ENCODE peak calls at places on chromosomes 4 and X, in six cellular contexts. One of them, this sample, is unnamed.

GRCh38 chr4:23875317-23875716 is 14.5 kb downstream of the PPARGC1A start:
- DNase-seq in mammary epithelial cell: no peak
- DNase-seq in GM23248: no peak
- DNase-seq in PC-3: no peak
- DNase-seq in PC-9: no peak
- DNase-seq in endothelial cell of umbilical vein: no peak
- DNase-seq in this sample: no peak

GRCh38 chr4:149409186-149410056 is 406.2 kb downstream of the IQCM start:
- DNase-seq in endothelial cell of umbilical vein: no peak
- DNase-seq in GM23248: peak; percentile 92
- DNase-seq in PC-3: peak; percentile 89
- DNase-seq in PC-9: peak; percentile 63
- DNase-seq in mammary epithelial cell: peak; percentile 80
- DNase-seq in this sample: no peak

GRCh38 chr4:139595989-139596679 is 40.1 kb upstream of the SETD7 start:
- DNase-seq in mammary epithelial cell: peak; percentile 46
- DNase-seq in PC-3: peak; percentile 85
- DNase-seq in endothelial cell of umbilical vein: no peak
- DNase-seq in GM23248: peak; percentile 78
- DNase-seq in PC-9: peak; percentile 55
- DNase-seq in this sample: no peak

GRCh38 chrX:153733651-153734240 is 9.1 kb downstream of the ABCD1 start:
- DNase-seq in GM23248: no peak
- DNase-seq in PC-9: no peak
- DNase-seq in mammary epithelial cell: no peak
- DNase-seq in PC-3: no peak
- DNase-seq in endothelial cell of umbilical vein: no peak
- DNase-seq in this sample: no peak

GRCh38 chr4:109728385-109728784 is 1.5 kb downstream of the PLA2G12A start:
- DNase-seq in mammary epithelial cell: no peak
- DNase-seq in endothelial cell of umbilical vein: no peak
- DNase-seq in GM23248: no peak
- DNase-seq in PC-9: no peak
- DNase-seq in PC-3: peak; percentile 49
- DNase-seq in this sample: no peak

GRCh38 chrX:292900-293897 is 12.0 kb downstream of the PLCXD1 start:
- DNase-seq in PC-9: no peak
- DNase-seq in GM23248: no peak
- DNase-seq in PC-3: no peak
- DNase-seq in endothelial cell of umbilical vein: no peak
- DNase-seq in mammary epithelial cell: no peak
- DNase-seq in this sample: no peak

GRCh38 chr4:98508825-98509539 is 149.4 kb downstream of the TSPAN5 start:
- DNase-seq in GM23248: peak; percentile 65
- DNase-seq in mammary epithelial cell: no peak
- DNase-seq in PC-9: no peak
- DNase-seq in endothelial cell of umbilical vein: no peak
- DNase-seq in PC-3: no peak
- DNase-seq in this sample: no peak

GRCh38 chrX:152231106-152231505 is 92.7 kb upstream of the MAGEA10 start:
- DNase-seq in PC-9: no peak
- DNase-seq in endothelial cell of umbilical vein: no peak
- DNase-seq in GM23248: no peak
- DNase-seq in PC-3: no peak
- DNase-seq in mammary epithelial cell: no peak
- DNase-seq in this sample: no peak

GRCh38 chr4:87853891-87854290 is 21.1 kb downstream of the MEPE start:
- DNase-seq in PC-3: no peak
- DNase-seq in PC-9: no peak
- DNase-seq in GM23248: no peak
- DNase-seq in endothelial cell of umbilical vein: no peak
- DNase-seq in mammary epithelial cell: no peak
- DNase-seq in this sample: no peak

GRCh38 chr4:8410641-8411271 is 29.8 kb downstream of the ACOX3 start:
- DNase-seq in PC-9: peak; percentile 81
- DNase-seq in mammary epithelial cell: peak; percentile 33
- DNase-seq in endothelial cell of umbilical vein: peak; percentile 94
- DNase-seq in GM23248: peak; percentile 66
- DNase-seq in PC-3: peak; percentile 88
- DNase-seq in this sample: peak; percentile 89

GRCh38 chr4:152778656-152779512 is 646 bp downstream of the TIGD4 start:
- DNase-seq in endothelial cell of umbilical vein: peak; percentile 34
- DNase-seq in GM23248: peak; percentile 55
- DNase-seq in PC-9: no peak
- DNase-seq in PC-3: peak; percentile 6
- DNase-seq in mammary epithelial cell: peak; percentile 30
- DNase-seq in this sample: peak; percentile 65

GRCh38 chr4:4818440-4819212 is 40.8 kb upstream of the MSX1 start:
- DNase-seq in GM23248: peak; percentile 27
- DNase-seq in mammary epithelial cell: no peak
- DNase-seq in endothelial cell of umbilical vein: no peak
- DNase-seq in PC-9: no peak
- DNase-seq in PC-3: no peak
- DNase-seq in this sample: peak; percentile 29

GRCh38 chr4:39044947-39045734 is 12.9 kb upstream of the TMEM156 start:
- DNase-seq in endothelial cell of umbilical vein: peak; percentile 43
- DNase-seq in GM23248: peak; percentile 70
- DNase-seq in PC-9: no peak
- DNase-seq in PC-3: no peak
- DNase-seq in mammary epithelial cell: peak; percentile 18
- DNase-seq in this sample: peak; percentile 57

GRCh38 chrX:9416562-9417319 is 48.1 kb upstream of the TBL1X start:
- DNase-seq in PC-3: peak; percentile 54
- DNase-seq in GM23248: peak; percentile 61
- DNase-seq in mammary epithelial cell: no peak
- DNase-seq in endothelial cell of umbilical vein: no peak
- DNase-seq in PC-9: peak; percentile 3
- DNase-seq in this sample: no peak

GRCh38 chr4:105569014-105569850 is 16.8 kb downstream of the ARHGEF38 start:
- DNase-seq in endothelial cell of umbilical vein: peak; percentile 22
- DNase-seq in mammary epithelial cell: peak; percentile 23
- DNase-seq in GM23248: no peak
- DNase-seq in PC-9: no peak
- DNase-seq in PC-3: peak; percentile 77
- DNase-seq in this sample: no peak

GRCh38 chrX:26783512-26784225 is 567.7 kb downstream of the MAGEB5 start:
- DNase-seq in GM23248: peak; percentile 48
- DNase-seq in PC-3: peak; percentile 25
- DNase-seq in mammary epithelial cell: peak; percentile 5
- DNase-seq in PC-9: peak; percentile 1
- DNase-seq in endothelial cell of umbilical vein: peak; percentile 87
- DNase-seq in this sample: peak; percentile 77

GRCh38 chrX:105273326-105273725 is 52.8 kb upstream of the TEX13A start:
- DNase-seq in PC-9: peak; percentile 54
- DNase-seq in GM23248: no peak
- DNase-seq in endothelial cell of umbilical vein: no peak
- DNase-seq in PC-3: peak; percentile 65
- DNase-seq in mammary epithelial cell: no peak
- DNase-seq in this sample: peak; percentile 1

GRCh38 chr4:127370495-127371069 is 262.2 kb upstream of the INTU start:
- DNase-seq in endothelial cell of umbilical vein: no peak
- DNase-seq in GM23248: no peak
- DNase-seq in PC-3: no peak
- DNase-seq in PC-9: no peak
- DNase-seq in mammary epithelial cell: no peak
- DNase-seq in this sample: no peak

GRCh38 chr4:47278631-47279030 is 184.9 kb downstream of the COMMD8 start:
- DNase-seq in endothelial cell of umbilical vein: no peak
- DNase-seq in GM23248: no peak
- DNase-seq in PC-9: no peak
- DNase-seq in mammary epithelial cell: no peak
- DNase-seq in PC-3: no peak
- DNase-seq in this sample: no peak

GRCh38 chr4:164648151-164648848 is 105.6 kb upstream of the SMIM31 start:
- DNase-seq in PC-9: no peak
- DNase-seq in endothelial cell of umbilical vein: no peak
- DNase-seq in GM23248: peak; percentile 61
- DNase-seq in mammary epithelial cell: peak; percentile 89
- DNase-seq in PC-3: peak; percentile 91
- DNase-seq in this sample: no peak

GRCh38 chr4:36165256-36166005 is 78.9 kb downstream of the ARAP2 start:
- DNase-seq in PC-9: no peak
- DNase-seq in mammary epithelial cell: no peak
- DNase-seq in endothelial cell of umbilical vein: no peak
- DNase-seq in PC-3: no peak
- DNase-seq in GM23248: no peak
- DNase-seq in this sample: no peak

GRCh38 chrX:70087857-70088256 is 25.6 kb downstream of the OTUD6A start:
- DNase-seq in PC-9: no peak
- DNase-seq in mammary epithelial cell: no peak
- DNase-seq in GM23248: peak; percentile 50
- DNase-seq in endothelial cell of umbilical vein: peak; percentile 75
- DNase-seq in PC-3: peak; percentile 59
- DNase-seq in this sample: no peak

GRCh38 chr4:80069108-80069836 is 3.8 kb downstream of the ANTXR2 start:
- DNase-seq in GM23248: peak; percentile 60
- DNase-seq in PC-9: no peak
- DNase-seq in endothelial cell of umbilical vein: no peak
- DNase-seq in mammary epithelial cell: no peak
- DNase-seq in PC-3: peak; percentile 61
- DNase-seq in this sample: no peak

GRCh38 chr4:174212061-174212460 is 71.4 kb downstream of the FBXO8 start:
- DNase-seq in mammary epithelial cell: no peak
- DNase-seq in endothelial cell of umbilical vein: no peak
- DNase-seq in PC-9: no peak
- DNase-seq in PC-3: no peak
- DNase-seq in GM23248: no peak
- DNase-seq in this sample: no peak

GRCh38 chr4:174213734-174214101 is 69.7 kb downstream of the FBXO8 start:
- DNase-seq in endothelial cell of umbilical vein: no peak
- DNase-seq in mammary epithelial cell: no peak
- DNase-seq in PC-3: no peak
- DNase-seq in GM23248: no peak
- DNase-seq in PC-9: no peak
- DNase-seq in this sample: peak; percentile 30

GRCh38 chr4:174210354-174210753 is 73.1 kb downstream of the FBXO8 start:
- DNase-seq in GM23248: no peak
- DNase-seq in PC-9: no peak
- DNase-seq in PC-3: no peak
- DNase-seq in endothelial cell of umbilical vein: no peak
- DNase-seq in mammary epithelial cell: no peak
- DNase-seq in this sample: peak; percentile 67

GRCh38 chr4:174210952-174211490 is 72.4 kb downstream of the FBXO8 start:
- DNase-seq in endothelial cell of umbilical vein: no peak
- DNase-seq in GM23248: peak; percentile 75
- DNase-seq in PC-9: no peak
- DNase-seq in PC-3: peak; percentile 46
- DNase-seq in mammary epithelial cell: no peak
- DNase-seq in this sample: no peak

DNA sequence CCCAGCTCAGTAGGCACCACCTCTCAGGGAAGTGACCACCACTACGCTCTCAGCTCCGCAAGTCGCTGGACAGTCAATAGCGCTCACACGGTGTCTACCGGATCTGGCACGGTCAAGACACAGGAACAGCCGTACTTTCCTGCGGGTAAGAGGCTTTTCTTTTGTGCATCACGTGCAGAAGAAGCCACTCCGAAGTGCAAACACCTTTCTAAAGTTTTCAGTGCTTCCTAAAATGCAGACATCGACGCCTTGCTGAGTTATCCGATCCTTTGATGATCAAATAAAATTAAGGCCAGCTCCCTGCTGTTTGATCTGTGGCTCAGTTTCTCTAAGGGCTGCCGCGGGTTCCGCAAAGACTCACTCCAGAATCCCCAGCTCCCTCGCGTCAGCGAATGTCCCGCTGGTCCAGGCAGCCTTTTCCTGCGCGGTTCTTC is 71.8 kb downstream of the FBXO8 start:
- DNase-seq in PC-3: no peak
- DNase-seq in GM23248: no peak
- DNase-seq in mammary epithelial cell: no peak
- DNase-seq in endothelial cell of umbilical vein: no peak
- DNase-seq in PC-9: no peak
- DNase-seq in this sample: no peak
- TF ChIP-seq EZH2 in PC-3: no peak
- TF ChIP-seq EZH2 in GM23248: no peak
- TF ChIP-seq EZH2 in mammary epithelial cell: peak; percentile 65
- TF ChIP-seq EZH2 in endothelial cell of umbilical vein: peak; percentile 78
- TF ChIP-seq EZH2 in PC-9: no peak
- TF ChIP-seq EZH2 in this sample: peak; percentile 64

DNA sequence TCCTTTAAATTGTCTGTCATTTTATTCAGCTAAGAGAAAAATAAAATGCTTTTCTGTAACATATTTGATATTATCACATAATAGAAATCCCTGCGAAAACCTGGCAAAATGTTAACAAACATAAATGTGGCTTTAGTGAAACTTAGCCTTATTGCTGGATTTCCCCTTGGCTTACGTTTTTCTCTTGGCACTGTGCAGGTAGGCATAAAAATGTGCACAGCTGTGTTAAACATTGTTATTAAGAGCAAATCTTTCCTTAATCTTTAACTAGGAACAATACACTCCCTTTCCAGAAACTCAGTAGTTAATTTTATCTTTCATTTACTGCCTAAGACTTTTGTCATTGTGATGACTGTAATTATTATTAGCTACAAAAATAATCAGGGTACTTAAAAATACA is 202.4 kb upstream of the GNPDA2 start:
- DNase-seq in PC-3: no peak
- DNase-seq in GM23248: no peak
- DNase-seq in endothelial cell of umbilical vein: no peak
- DNase-seq in mammary epithelial cell: no peak
- DNase-seq in PC-9: no peak
- DNase-seq in this sample: no peak
- TF ChIP-seq EZH2 in PC-3: no peak
- TF ChIP-seq EZH2 in GM23248: no peak
- TF ChIP-seq EZH2 in endothelial cell of umbilical vein: no peak
- TF ChIP-seq EZH2 in mammary epithelial cell: no peak
- TF ChIP-seq EZH2 in PC-9: no peak
- TF ChIP-seq EZH2 in this sample: no peak

GRCh38 chr4:1796486-1797204 is 3.6 kb downstream of the FGFR3 start:
- DNase-seq in mammary epithelial cell: no peak
- DNase-seq in GM23248: no peak
- DNase-seq in PC-3: no peak
- DNase-seq in PC-9: no peak
- DNase-seq in endothelial cell of umbilical vein: no peak
- DNase-seq in this sample: no peak

GRCh38 chr4:1795304-1796195 is 2.5 kb downstream of the FGFR3 start:
- DNase-seq in GM23248: no peak
- DNase-seq in mammary epithelial cell: no peak
- DNase-seq in PC-9: no peak
- DNase-seq in endothelial cell of umbilical vein: no peak
- DNase-seq in PC-3: no peak
- DNase-seq in this sample: peak; percentile 63

GRCh38 chr4:1793940-1794808 is 1.1 kb downstream of the FGFR3 start:
- DNase-seq in mammary epithelial cell: peak; percentile 26
- DNase-seq in PC-3: no peak
- DNase-seq in endothelial cell of umbilical vein: peak; percentile 22
- DNase-seq in PC-9: peak; percentile 26
- DNase-seq in GM23248: peak; percentile 45
- DNase-seq in this sample: peak; percentile 57

GRCh38 chr4:1793496-1793840 is 375 bp downstream of the FGFR3 start:
- DNase-seq in PC-3: peak; percentile 12
- DNase-seq in GM23248: peak; percentile 59
- DNase-seq in mammary epithelial cell: no peak
- DNase-seq in endothelial cell of umbilical vein: no peak
- DNase-seq in PC-9: peak; percentile 35
- DNase-seq in this sample: peak; percentile 55

GRCh38 chr4:1794809-1795303 is 1.8 kb downstream of the FGFR3 start:
- DNase-seq in endothelial cell of umbilical vein: no peak
- DNase-seq in mammary epithelial cell: no peak
- DNase-seq in GM23248: no peak
- DNase-seq in PC-9: no peak
- DNase-seq in PC-3: no peak
- DNase-seq in this sample: no peak
- TF ChIP-seq EZH2 in endothelial cell of umbilical vein: peak; percentile 67
- TF ChIP-seq EZH2 in mammary epithelial cell: no peak
- TF ChIP-seq EZH2 in GM23248: peak; percentile 57
- TF ChIP-seq EZH2 in PC-9: peak; percentile 99
- TF ChIP-seq EZH2 in PC-3: no peak
- TF ChIP-seq EZH2 in this sample: no peak

GRCh38 chr4:157220026-157220881 is at the start of gene GRIA2:
- DNase-seq in mammary epithelial cell: peak; percentile 53
- DNase-seq in endothelial cell of umbilical vein: peak; percentile 69
- DNase-seq in PC-9: peak; percentile 72
- DNase-seq in PC-3: no peak
- DNase-seq in GM23248: peak; percentile 70
- DNase-seq in this sample: peak; percentile 78
- TF ChIP-seq EZH2 in mammary epithelial cell: peak; percentile 63
- TF ChIP-seq EZH2 in endothelial cell of umbilical vein: no peak
- TF ChIP-seq EZH2 in PC-9: no peak
- TF ChIP-seq EZH2 in PC-3: no peak
- TF ChIP-seq EZH2 in GM23248: no peak
- TF ChIP-seq EZH2 in this sample: no peak

This sample was measured in GM23338.